ENCODE peak calls at places on chromosome 9, in six cellular contexts. D is NCI-H1694, Z is cardiac fibroblast, R is A549, G is transverse colon, V is IMR-90. W is an unnamed sample.

GRCh38 chr9:34454571-34455065 is 3.8 kb downstream of the FAM219A start:
- DNase-seq in D (no peak), Z (peak), R (peak), G (no peak), V (peak), W (no peak)

GRCh38 chr9:16828335-16829281 is 41.9 kb downstream of the BNC2 start:
- DNase-seq in D (no peak), Z (peak), R (no peak), G (peak), V (peak), W (peak)

GRCh38 chr9:123408313-123409266 is 52.6 kb downstream of the CRB2 start:
- DNase-seq in D (no peak), Z (no peak), R (no peak), G (no peak), V (no peak), W (no peak)

GRCh38 chr9:715743-716400 is 125.6 kb upstream of the DMRT1 start:
- DNase-seq in D (no peak), Z (no peak), R (no peak), G (no peak), V (peak), W (peak)

GRCh38 chr9:28155067-28155466 is 581.8 kb upstream of the C9orf72 start:
- DNase-seq in D (no peak), Z (no peak), R (no peak), G (no peak), V (no peak), W (no peak)

GRCh38 chr9:13358128-13358527 is 78.6 kb upstream of the MPDZ start:
- DNase-seq in D (no peak), Z (peak), R (no peak), G (no peak), V (peak), W (no peak)

GRCh38 chr9:89815061-89815902 is 210.5 kb downstream of the GADD45G start:
- DNase-seq in D (no peak), Z (no peak), R (no peak), G (no peak), V (no peak), W (no peak)

GRCh38 chr9:2241461-2241874 is 226.3 kb downstream of the SMARCA2 start:
- DNase-seq in D (no peak), Z (peak), R (no peak), G (no peak), V (peak), W (peak)

GRCh38 chr9:98210435-98210834 is 18.0 kb upstream of the CORO2A start:
- DNase-seq in D (no peak), Z (no peak), R (no peak), G (no peak), V (no peak), W (no peak)

GRCh38 chr9:109012009-109012875 is 1.1 kb downstream of the CTNNAL1 start:
- DNase-seq in D (peak), Z (peak), R (peak), G (peak), V (peak), W (peak)

GRCh38 chr9:104773118-104773517 is 9.2 kb downstream of the NIPSNAP3B start:
- DNase-seq in D (no peak), Z (no peak), R (no peak), G (no peak), V (no peak), W (no peak)

GRCh38 chr9:1207681-1208080 is 157.5 kb downstream of the DMRT2 start:
- DNase-seq in D (no peak), Z (no peak), R (no peak), G (no peak), V (peak), W (no peak)

GRCh38 chr9:2824564-2824963 is 19.3 kb downstream of the PUM3 start:
- DNase-seq in D (no peak), Z (no peak), R (no peak), G (no peak), V (no peak), W (no peak)

GRCh38 chr9:80147866-80148265 is 576.1 kb downstream of the TLE4 start:
- DNase-seq in D (no peak), Z (no peak), R (no peak), G (no peak), V (no peak), W (no peak)

GRCh38 chr9:127915801-127916664 is 808 bp downstream of the ST6GALNAC4 start:
- DNase-seq in D (no peak), Z (no peak), R (no peak), G (peak), V (no peak), W (no peak)

GRCh38 chr9:91560301-91560700 is 136.7 kb upstream of the NFIL3 start:
- DNase-seq in D (no peak), Z (no peak), R (no peak), G (no peak), V (peak), W (no peak)

GRCh38 chr9:99051851-99052250 is 53.1 kb upstream of the TGFBR1 start:
- DNase-seq in D (no peak), Z (no peak), R (no peak), G (no peak), V (no peak), W (no peak)

GRCh38 chr9:69295872-69296562 is 29.0 kb upstream of the ENTREP1 start:
- DNase-seq in D (no peak), Z (no peak), R (no peak), G (no peak), V (peak), W (no peak)

GRCh38 chr9:98468567-98469239 is 213.3 kb upstream of the TBC1D2 start:
- DNase-seq in D (no peak), Z (no peak), R (no peak), G (no peak), V (no peak), W (no peak)

GRCh38 chr9:131272212-131272611 is 4.1 kb downstream of the FAM78A start:
- DNase-seq in D (no peak), Z (no peak), R (no peak), G (no peak), V (no peak), W (no peak)

GRCh38 chr9:17742065-17742464 is 163.2 kb downstream of the SH3GL2 start:
- DNase-seq in D (no peak), Z (no peak), R (no peak), G (no peak), V (no peak), W (no peak)

GRCh38 chr9:68462004-68462775 is 78.5 kb downstream of the TMEM252 start:
- DNase-seq in D (no peak), Z (peak), R (no peak), G (no peak), V (no peak), W (no peak)

GRCh38 chr9:122387526-122387925 is 16.7 kb downstream of the PTGS1 start:
- DNase-seq in D (no peak), Z (no peak), R (no peak), G (no peak), V (no peak), W (no peak)

GRCh38 chr9:69584746-69585145 is 87.4 kb downstream of the APBA1 start:
- DNase-seq in D (no peak), Z (peak), R (no peak), G (no peak), V (no peak), W (no peak)

GRCh38 chr9:37700900-37701299 is 50.1 kb downstream of the FRMPD1 start:
- DNase-seq in D (no peak), Z (no peak), R (no peak), G (no peak), V (no peak), W (no peak)

GRCh38 chr9:91161465-91162275 is 200.0 kb downstream of the AUH start:
- DNase-seq in D (no peak), Z (no peak), R (no peak), G (no peak), V (no peak), W (no peak)

GRCh38 chr9:106859957-106860715 is 2.8 kb upstream of the ZNF462 start:
- DNase-seq in D (no peak), Z (peak), R (peak), G (peak), V (no peak), W (no peak)

GRCh38 chr9:120570296-120570695 is 9.7 kb downstream of the CDK5RAP2 start:
- DNase-seq in D (no peak), Z (no peak), R (no peak), G (no peak), V (no peak), W (no peak)

GRCh38 chr9:82580921-82581320 is 482.0 kb downstream of the RASEF start:
- DNase-seq in D (no peak), Z (no peak), R (no peak), G (no peak), V (no peak), W (no peak)

GRCh38 chr9:89431930-89432725 is 65.8 kb downstream of the SEMA4D start:
- DNase-seq in D (no peak), Z (no peak), R (no peak), G (no peak), V (no peak), W (no peak)

GRCh38 chr9:77544491-77545000 is 103.6 kb downstream of the GNA14 start:
- DNase-seq in D (no peak), Z (no peak), R (no peak), G (no peak), V (no peak), W (no peak)

W was measured in globus pallidus.